ENCODE peak calls at places on chromosomes 5 and 9, in seven cellular contexts. I is stimulated activated CD4-positive, alpha-beta T cell treated with anti-CD3 and anti-CD28 coated beads, Interleukin-1b, Interleukin-23, amount 100 ng/mL, for 24 hours; D is SJSA1; M is NCI-H2107; A is left ventricle myocardium inferior; C is AG08396; J is NCI-H1105. O is an unnamed sample.

GRCh38 chr5:179852993-179853547 is 5.5 kb downstream of the MRNIP start:
- DNase-seq in J (no peak), M (no peak), I (no peak), C (no peak), A (no peak), D (no peak), O (no peak)

GRCh38 chr5:75009559-75010230 is 42.7 kb downstream of the GCNT4 start:
- DNase-seq in J (no peak), D (no peak), I (no peak), A (no peak), C (no peak), M (no peak), O (no peak)

GRCh38 chr9:114798793-114799427 is 6.9 kb downstream of the TNFSF15 start:
- DNase-seq in C (no peak), I (no peak), J (peak; percentile 68), A (no peak), M (no peak), D (no peak), O (no peak)

GRCh38 chr9:126383395-126384104 is 56.9 kb downstream of the MVB12B start:
- DNase-seq in A (no peak), C (no peak), J (no peak), D (no peak), I (no peak), M (no peak), O (no peak)

GRCh38 chr5:15499528-15500325 is at the start of gene FBXL7:
- DNase-seq in M (no peak), C (peak; percentile 89), A (peak; percentile 85), I (no peak), J (peak; percentile 70), D (peak; percentile 85), O (no peak)

GRCh38 chr9:111728143-111728542 is 66.6 kb downstream of the SHOC1 start:
- DNase-seq in I (no peak), C (no peak), A (no peak), M (no peak), D (no peak), J (no peak), O (no peak)

GRCh38 chr5:54946306-54946705 is 39.1 kb downstream of the ESM1 start:
- DNase-seq in J (no peak), D (no peak), A (no peak), M (no peak), I (no peak), C (no peak), O (no peak)

GRCh38 chr9:100473271-100474081 is 527 bp downstream of the TMEFF1 start:
- DNase-seq in I (peak; percentile 25), M (peak; percentile 22), A (no peak), C (peak; percentile 75), J (no peak), D (peak; percentile 52), O (no peak)

GRCh38 chr5:80960531-80961375 is 590 bp downstream of the RASGRF2 start:
- DNase-seq in M (no peak), C (peak; percentile 75), I (peak; percentile 30), A (peak; percentile 28), J (no peak), D (peak; percentile 62), O (no peak)

GRCh38 chr9:89422151-89422918 is 75.6 kb downstream of the SEMA4D start:
- DNase-seq in A (no peak), J (no peak), D (peak; percentile 33), I (peak; percentile 67), M (no peak), C (peak; percentile 47), O (no peak)

O was measured in NCI-H187.